ENCODE peak calls at places on chromosomes 16 and 17, in eight cellular contexts. K is kidney, Z is heart left ventricle, P is lower lobe of right lung, S is fibroblast of pulmonary artery, J is left lung, I is GM20000, D is cardiac fibroblast. F is an unnamed sample.
A peak's percentile ranks its signal among the peaks of the same experiment; 100 is the strongest.

GRCh38 chr16:12551530-12551929 is 252.2 kb downstream of the CPPED1 start:
- DNase-seq in I (no peak), K (no peak), P (no peak), D (no peak), Z (peak; percentile 38), J (no peak), S (no peak), F (no peak)

GRCh38 chr17:77666881-77667395 is 291.6 kb upstream of the TNRC6C start:
- DNase-seq in Z (no peak), D (no peak), J (no peak), K (no peak), S (no peak), I (peak; percentile 42), P (no peak), F (no peak)

GRCh38 chr17:39950871-39951348 is 11.9 kb upstream of the GSDMA start:
- DNase-seq in K (peak; percentile 84), I (no peak), J (no peak), D (peak; percentile 40), Z (peak; percentile 67), P (no peak), S (peak; percentile 11), F (no peak)

GRCh38 chr17:39626671-39627169 is at the start of gene PPP1R1B:
- DNase-seq in Z (no peak), S (no peak), K (no peak), P (no peak), I (no peak), D (no peak), J (no peak), F (no peak)

GRCh38 chr16:55735120-55735781 is 79.5 kb downstream of the SLC6A2 start:
- DNase-seq in K (no peak), P (no peak), Z (no peak), J (no peak), S (no peak), I (no peak), D (no peak), F (no peak)

GRCh38 chr17:50884354-50885311 is 18.5 kb upstream of the TOB1 start:
- DNase-seq in K (no peak), P (no peak), I (no peak), S (peak; percentile 31), D (no peak), Z (no peak), J (no peak), F (no peak)

GRCh38 chr17:81330884-81331245 is 35.8 kb upstream of the SLC38A10 start:
- DNase-seq in D (no peak), P (no peak), K (no peak), J (no peak), S (no peak), Z (no peak), I (no peak), F (no peak)

GRCh38 chr17:69246726-69247375 is 18.2 kb upstream of the ABCA10 start:
- DNase-seq in J (no peak), D (peak; percentile 79), Z (no peak), K (no peak), P (no peak), S (peak; percentile 81), I (peak; percentile 25), F (no peak)

GRCh38 chr17:69275751-69276150 is 47.1 kb upstream of the ABCA10 start:
- DNase-seq in D (no peak), I (no peak), Z (no peak), J (no peak), P (no peak), K (no peak), S (no peak), F (no peak)

GRCh38 chr17:50922107-50922506 is 56.0 kb upstream of the TOB1 start:
- DNase-seq in K (no peak), S (no peak), I (no peak), J (no peak), Z (no peak), D (peak; percentile 37), P (no peak), F (no peak)

GRCh38 chr16:30030011-30030685 is 923 bp downstream of the TLCD3B start:
- DNase-seq in J (no peak), P (no peak), Z (no peak), S (no peak), D (no peak), K (no peak), I (no peak), F (no peak)

GRCh38 chr16:81740163-81740562 is 38.9 kb upstream of the PLCG2 start:
- DNase-seq in P (no peak), D (no peak), S (no peak), K (no peak), Z (no peak), I (peak; percentile 76), J (no peak), F (no peak)

GRCh38 chr17:17694229-17695081 is 13.2 kb downstream of the RAI1 start:
- DNase-seq in K (peak; percentile 93), P (peak; percentile 79), Z (peak; percentile 87), J (peak; percentile 74), S (peak; percentile 60), I (peak; percentile 93), D (peak; percentile 62), F (peak; percentile 79)

GRCh38 chr17:58338907-58339774 is 10.5 kb upstream of the TSPOAP1 start:
- DNase-seq in Z (peak; percentile 75), P (peak; percentile 81), J (peak; percentile 84), D (peak; percentile 64), I (peak; percentile 58), K (peak; percentile 81), S (peak; percentile 60), F (no peak)

GRCh38 chr16:89401641-89402445 is 88.5 kb downstream of the ANKRD11 start:
- DNase-seq in P (no peak), Z (peak; percentile 53), J (no peak), D (no peak), S (no peak), I (no peak), K (peak; percentile 38), F (no peak)

GRCh38 chr17:11308550-11308949 is 67.5 kb downstream of the SHISA6 start:
- DNase-seq in Z (no peak), S (no peak), K (no peak), I (no peak), J (no peak), P (no peak), D (no peak), F (no peak)

GRCh38 chr17:82369211-82369610 is 2.4 kb upstream of the UTS2R start:
- DNase-seq in D (no peak), I (no peak), K (no peak), S (no peak), J (no peak), Z (no peak), P (no peak), F (no peak)
- TF ChIP-seq CTCF in D (no peak), I (no peak), K (no peak), S (no peak), J (no peak), Z (no peak), P (no peak), F (no peak)

GRCh38 chr16:86964846-86965245 is 352.3 kb downstream of the C16orf95 start:
- DNase-seq in S (no peak), D (no peak), P (no peak), K (peak; percentile 58), J (no peak), Z (no peak), I (no peak), F (no peak)
- TF ChIP-seq CTCF in S (no peak), D (no peak), P (no peak), K (no peak), J (no peak), Z (no peak), I (no peak), F (no peak)

DNA sequence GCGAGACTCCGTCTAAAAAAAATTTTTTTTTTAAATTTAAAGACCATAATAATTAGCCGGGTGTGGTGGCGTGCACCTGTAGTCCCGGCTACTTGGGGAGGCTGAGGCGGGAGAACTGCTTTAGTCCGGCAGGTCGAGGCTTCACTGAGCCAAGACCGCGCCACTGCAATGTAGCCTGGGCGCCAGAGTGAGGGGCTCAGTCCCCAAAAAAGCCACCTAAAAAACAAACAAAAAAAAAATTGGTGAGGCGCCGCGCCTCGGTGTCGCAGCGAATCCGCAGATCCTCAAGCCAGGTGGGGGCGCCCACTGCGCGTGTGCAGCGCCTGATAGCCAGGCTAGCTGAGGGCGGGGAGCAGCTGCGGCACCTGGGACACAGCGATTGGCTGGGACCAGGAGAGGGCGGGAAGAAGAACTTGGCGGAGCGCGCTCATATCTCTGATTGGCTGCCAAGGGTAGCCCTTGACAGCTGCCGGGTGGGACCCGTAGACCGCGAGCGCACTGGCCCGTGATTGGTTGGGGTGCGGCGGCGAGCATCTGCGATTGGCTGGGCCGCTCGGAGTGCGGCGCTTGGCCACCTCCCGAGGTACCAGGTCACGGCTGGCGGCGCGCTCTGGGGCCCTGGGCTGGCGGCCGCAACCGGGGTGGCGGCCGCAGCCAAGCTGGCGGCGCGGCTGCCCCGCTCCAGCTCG is 9.0 kb upstream of the CLDN9 start:
- DNase-seq in Z (peak; percentile 99), D (peak; percentile 99), J (peak; percentile 98), P (peak; percentile 98), S (peak; percentile 99), K (peak; percentile 99), I (peak; percentile 99), F (peak; percentile 97)
- TF ChIP-seq CTCF in Z (peak; percentile 43), D (peak; percentile 28), J (peak; percentile 41), P (peak; percentile 62), S (peak; percentile 21), K (peak; percentile 81), I (peak; percentile 61), F (peak; percentile 50)

GRCh38 chr17:7945651-7946050 is 13.6 kb downstream of the CNTROB start:
- DNase-seq in I (no peak), Z (no peak), S (no peak), D (no peak), K (no peak), P (no peak), J (no peak), F (no peak)

GRCh38 chr17:7944321-7944720 is 12.3 kb downstream of the CNTROB start:
- DNase-seq in J (no peak), K (no peak), P (no peak), I (no peak), S (no peak), D (no peak), Z (no peak), F (no peak)

GRCh38 chr17:7947651-7948050 is 15.6 kb downstream of the CNTROB start:
- DNase-seq in Z (no peak), D (peak; percentile 23), S (peak; percentile 29), P (no peak), I (no peak), K (no peak), J (no peak), F (no peak)

GRCh38 chr17:7943291-7943690 is 11.3 kb downstream of the CNTROB start:
- DNase-seq in J (no peak), S (no peak), P (no peak), Z (no peak), I (no peak), D (no peak), K (no peak), F (no peak)

GRCh38 chr17:7946441-7946840 is 14.4 kb downstream of the CNTROB start:
- DNase-seq in Z (no peak), S (no peak), P (no peak), K (no peak), D (no peak), I (no peak), J (no peak), F (no peak)
- TF ChIP-seq CTCF in Z (no peak), S (no peak), P (no peak), K (no peak), D (no peak), I (no peak), J (no peak), F (no peak)

DNA sequence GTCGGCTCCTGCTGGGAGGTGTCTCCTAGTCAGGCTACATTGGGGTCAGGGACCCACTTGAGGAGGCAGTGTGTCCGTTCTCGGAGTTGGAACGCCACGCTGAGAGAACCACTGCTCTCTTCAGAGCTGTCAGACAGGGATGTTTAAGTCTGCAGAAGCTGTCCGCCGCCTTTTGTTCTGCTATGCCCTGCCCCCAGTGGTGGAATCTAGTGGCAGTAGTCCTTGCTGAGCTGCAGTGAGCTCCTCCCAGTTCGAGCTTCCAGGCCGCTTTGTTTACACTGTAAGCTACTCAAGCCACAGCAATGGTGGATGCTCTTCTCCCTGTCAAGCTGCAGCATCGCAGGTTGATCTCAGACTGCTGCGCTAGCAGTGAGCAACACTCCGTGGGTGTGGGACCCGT is 36.0 kb downstream of the ITFG1 start:
- DNase-seq in J (no peak), S (no peak), D (no peak), P (no peak), Z (no peak), K (no peak), I (no peak), F (no peak)
- TF ChIP-seq CTCF in J (no peak), S (no peak), D (no peak), P (no peak), Z (no peak), K (no peak), I (no peak), F (peak; percentile 49)